ENCODE peak calls at places on chromosome 17, in five cellular contexts. I is GM06990, O is EL, E is RPMI8226, T is suprapubic skin. V is an unnamed sample.

GRCh38 chr17:48262982-48263586 is 155.5 kb downstream of the SNX11 start:
- DNase-seq in I (no peak), O (no peak), E (peak), T (no peak), V (no peak)

GRCh38 chr17:17739388-17740066 is 58.3 kb downstream of the RAI1 start:
- DNase-seq in I (no peak), O (peak), E (no peak), T (no peak), V (no peak)

GRCh38 chr17:83103200-83103937 is 24.0 kb downstream of the METRNL start:
- DNase-seq in I (no peak), O (peak), E (no peak), T (no peak), V (peak)

GRCh38 chr17:74812109-74812864 is 36.1 kb upstream of the NAT9 start:
- DNase-seq in I (no peak), O (no peak), E (no peak), T (no peak), V (no peak)

GRCh38 chr17:60077672-60078519 is 825 bp downstream of the HEATR6 start:
- DNase-seq in I (no peak), O (no peak), E (peak), T (no peak), V (no peak)

GRCh38 chr17:57043276-57043675 is 41.8 kb upstream of the AKAP1 start:
- DNase-seq in I (no peak), O (no peak), E (no peak), T (no peak), V (no peak)

GRCh38 chr17:71735893-71736292 is 384.9 kb upstream of the SOX9 start:
- DNase-seq in I (no peak), O (no peak), E (peak), T (no peak), V (no peak)

GRCh38 chr17:43655702-43656275 is 5.9 kb downstream of the MEOX1 start:
- DNase-seq in I (no peak), O (no peak), E (no peak), T (no peak), V (no peak)

GRCh38 chr17:78142113-78142861 is 3.9 kb upstream of the C17orf99 start:
- DNase-seq in I (no peak), O (peak), E (peak), T (no peak), V (no peak)

GRCh38 chr17:19508327-19508867 is 25.3 kb upstream of the SLC47A1 start:
- DNase-seq in I (no peak), O (no peak), E (peak), T (no peak), V (no peak)

GRCh38 chr17:1467898-1468492 is 12.0 kb upstream of the CRK start:
- DNase-seq in I (no peak), O (no peak), E (no peak), T (no peak), V (no peak)

V was measured in NCI-H1436 treated with DMSO at 0.1 percent for 48 hours.